ENCODE peak calls at places on chromosomes 5 and 9, in five cellular contexts. O is RWPE1, W is H1, G is cardiac fibroblast, S is neural progenitor cell. T is an unnamed sample.

GRCh38 chr9:114503009-114503408 is 2.3 kb downstream of the WHRN start:
- DNase-seq in O (no peak), W (no peak), G (no peak), S (no peak), T (no peak)

GRCh38 chr5:1910081-1910760 is 27.5 kb upstream of the IRX4 start:
- DNase-seq in O (no peak), W (no peak), G (no peak), S (no peak), T (no peak)

GRCh38 chr5:149005077-149005892 is 57.6 kb downstream of the SH3TC2 start:
- DNase-seq in O (no peak), W (no peak), G (peak), S (no peak), T (peak)

GRCh38 chr5:151202381-151203139 is 21.3 kb downstream of the CCDC69 start:
- DNase-seq in O (peak), W (no peak), G (peak), S (no peak), T (peak)

GRCh38 chr9:93133641-93134017 is 422 bp downstream of the NINJ1 start:
- DNase-seq in O (peak), W (no peak), G (peak), S (peak), T (peak)

GRCh38 chr9:136674786-136675349 is 12.2 kb downstream of the EGFL7 start:
- DNase-seq in O (no peak), W (no peak), G (no peak), S (no peak), T (no peak)

GRCh38 chr5:72355706-72356299 is 35.6 kb downstream of the PTCD2 start:
- DNase-seq in O (peak), W (no peak), G (peak), S (peak), T (peak)

GRCh38 chr9:69028754-69029153 is 6.8 kb upstream of the FXN start:
- DNase-seq in O (no peak), W (no peak), G (no peak), S (no peak), T (no peak)

GRCh38 chr9:109815366-109815947 is 35.5 kb downstream of the PALM2AKAP2 start:
- DNase-seq in O (no peak), W (no peak), G (peak), S (no peak), T (peak)

GRCh38 chr9:69412741-69413150 is 87.7 kb downstream of the ENTREP1 start:
- DNase-seq in O (peak), W (peak), G (peak), S (peak), T (peak)

GRCh38 chr9:72485821-72486605 is 35.4 kb upstream of the TMC1 start:
- DNase-seq in O (no peak), W (no peak), G (peak), S (peak), T (no peak)

GRCh38 chr5:42655982-42656660 is 100.5 kb upstream of the CCDC152 start:
- DNase-seq in O (peak), W (no peak), G (peak), S (no peak), T (peak)

GRCh38 chr9:92774274-92774673 is 9.6 kb upstream of the BICD2 start:
- DNase-seq in O (peak), W (no peak), G (peak), S (no peak), T (peak)

GRCh38 chr5:139966856-139967255 is 76.2 kb downstream of the NRG2 start:
- DNase-seq in O (no peak), W (no peak), G (no peak), S (no peak), T (no peak)

GRCh38 chr5:127671218-127671617 is 22.3 kb downstream of the CTXN3 start:
- DNase-seq in O (no peak), W (no peak), G (no peak), S (no peak), T (peak)

GRCh38 chr9:117779760-117780159 is 75.6 kb downstream of the TLR4 start:
- DNase-seq in O (no peak), W (no peak), G (no peak), S (peak), T (no peak)

GRCh38 chr5:145484195-145484594 is 350.9 kb downstream of the PRELID2 start:
- DNase-seq in O (peak), W (no peak), G (peak), S (no peak), T (peak)

GRCh38 chr9:124254261-124254682 is 3.5 kb upstream of the NEK6 start:
- DNase-seq in O (no peak), W (no peak), G (no peak), S (no peak), T (no peak)

GRCh38 chr9:22528485-22528884 is 81.9 kb downstream of the DMRTA1 start:
- DNase-seq in O (no peak), W (no peak), G (peak), S (peak), T (peak)

GRCh38 chr5:44935262-44935661 is 126.5 kb downstream of the MRPS30 start:
- DNase-seq in O (no peak), W (no peak), G (no peak), S (peak), T (peak)

GRCh38 chr9:976805-977360 is 428 bp downstream of the DMRT3 start:
- DNase-seq in O (no peak), W (no peak), G (no peak), S (peak), T (no peak)

GRCh38 chr5:115209279-115209678 is 39.6 kb upstream of the TRIM36 start:
- DNase-seq in O (no peak), W (no peak), G (peak), S (no peak), T (no peak)

GRCh38 chr5:71887680-71888079 is 168.6 kb downstream of the CARTPT start:
- DNase-seq in O (peak), W (no peak), G (peak), S (peak), T (peak)

GRCh38 chr5:88674262-88675158 is 208.5 kb downstream of the MEF2C start:
- DNase-seq in O (no peak), W (no peak), G (peak), S (peak), T (no peak)

GRCh38 chr9:127567119-127567897 is 44.8 kb upstream of the STXBP1 start:
- DNase-seq in O (no peak), W (no peak), G (peak), S (peak), T (peak)

GRCh38 chr9:86735772-86736458 is 211.4 kb downstream of the GAS1 start:
- DNase-seq in O (no peak), W (no peak), G (no peak), S (no peak), T (peak)

GRCh38 chr5:88269222-88269771 is 652 bp upstream of the TMEM161B start:
- DNase-seq in O (peak), W (no peak), G (peak), S (peak), T (peak)

GRCh38 chr9:126806336-126806735 is 1.5 kb downstream of the ZBTB43 start:
- DNase-seq in O (no peak), W (no peak), G (peak), S (no peak), T (peak)

GRCh38 chr5:177310757-177311173 is 933 bp downstream of the MXD3 start:
- DNase-seq in O (no peak), W (no peak), G (peak), S (peak), T (peak)

GRCh38 chr9:98256632-98257218 is 1.3 kb upstream of the TBC1D2 start:
- DNase-seq in O (peak), W (no peak), G (no peak), S (peak), T (no peak)

GRCh38 chr5:60161340-60161934 is 267.9 kb upstream of the PDE4D start:
- DNase-seq in O (peak), W (no peak), G (peak), S (peak), T (peak)

GRCh38 chr9:114737118-114737517 is 55.1 kb upstream of the TEX48 start:
- DNase-seq in O (no peak), W (no peak), G (no peak), S (no peak), T (no peak)

GRCh38 chr5:69451941-69452652 is 37.2 kb downstream of the MARVELD2 start:
- DNase-seq in O (no peak), W (no peak), G (no peak), S (no peak), T (no peak)

GRCh38 chr5:40165106-40165788 is 514.5 kb upstream of the PTGER4 start:
- DNase-seq in O (no peak), W (no peak), G (no peak), S (no peak), T (no peak)

GRCh38 chr5:158145827-158146226 is 286.9 kb upstream of the CLINT1 start:
- DNase-seq in O (no peak), W (no peak), G (no peak), S (no peak), T (no peak)

DNA sequence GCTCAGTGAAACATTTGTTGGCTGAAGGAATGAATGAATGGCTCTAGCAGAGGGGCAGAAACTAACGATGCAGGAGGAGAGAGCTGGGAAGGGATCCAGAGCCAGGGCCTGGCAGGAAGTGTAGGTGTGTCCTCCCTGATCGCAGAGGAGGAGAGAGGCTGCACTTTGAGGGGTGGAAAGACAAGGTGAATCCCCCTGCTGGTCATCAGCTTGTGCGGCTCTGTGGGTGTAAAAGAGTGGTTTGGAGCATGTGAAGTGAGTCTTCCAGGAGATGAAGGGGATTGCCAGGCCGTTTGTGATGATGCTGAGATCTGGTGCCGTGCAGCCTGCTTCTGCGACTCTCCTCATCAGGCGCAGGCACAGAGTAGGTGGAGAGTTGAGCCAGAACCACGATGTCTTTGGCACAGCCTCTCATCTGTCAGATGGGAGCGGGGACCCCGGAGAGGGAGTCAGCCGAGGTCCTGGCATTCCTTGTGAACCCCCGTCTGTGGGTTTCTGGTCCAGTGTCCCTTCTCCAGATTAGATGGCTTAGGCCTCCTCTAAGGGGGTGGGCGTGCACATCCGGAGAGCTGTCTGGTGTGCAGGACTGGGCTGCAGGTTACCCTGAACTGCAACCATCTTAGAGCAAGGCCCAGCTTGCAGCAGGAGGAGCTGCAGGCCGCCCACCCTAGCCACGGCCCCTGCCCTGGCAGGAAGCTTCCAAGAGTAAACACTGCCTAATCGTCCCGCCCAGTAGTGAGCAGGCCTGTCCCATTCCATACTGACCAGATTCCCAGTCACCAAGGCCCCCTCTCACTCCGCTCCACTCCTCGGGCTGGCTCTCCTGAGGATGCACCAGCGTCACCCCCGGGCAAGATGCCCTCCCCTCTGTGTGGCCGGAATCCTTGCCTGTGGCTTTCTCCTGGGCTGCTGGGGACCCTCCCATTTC is at the start of gene ADAMTS13:
- DNase-seq in O (no peak), W (no peak), G (no peak), S (peak), T (no peak)
- TF ChIP-seq CTCF in O (no peak), W (peak), G (no peak), S (peak), T (no peak)

DNA sequence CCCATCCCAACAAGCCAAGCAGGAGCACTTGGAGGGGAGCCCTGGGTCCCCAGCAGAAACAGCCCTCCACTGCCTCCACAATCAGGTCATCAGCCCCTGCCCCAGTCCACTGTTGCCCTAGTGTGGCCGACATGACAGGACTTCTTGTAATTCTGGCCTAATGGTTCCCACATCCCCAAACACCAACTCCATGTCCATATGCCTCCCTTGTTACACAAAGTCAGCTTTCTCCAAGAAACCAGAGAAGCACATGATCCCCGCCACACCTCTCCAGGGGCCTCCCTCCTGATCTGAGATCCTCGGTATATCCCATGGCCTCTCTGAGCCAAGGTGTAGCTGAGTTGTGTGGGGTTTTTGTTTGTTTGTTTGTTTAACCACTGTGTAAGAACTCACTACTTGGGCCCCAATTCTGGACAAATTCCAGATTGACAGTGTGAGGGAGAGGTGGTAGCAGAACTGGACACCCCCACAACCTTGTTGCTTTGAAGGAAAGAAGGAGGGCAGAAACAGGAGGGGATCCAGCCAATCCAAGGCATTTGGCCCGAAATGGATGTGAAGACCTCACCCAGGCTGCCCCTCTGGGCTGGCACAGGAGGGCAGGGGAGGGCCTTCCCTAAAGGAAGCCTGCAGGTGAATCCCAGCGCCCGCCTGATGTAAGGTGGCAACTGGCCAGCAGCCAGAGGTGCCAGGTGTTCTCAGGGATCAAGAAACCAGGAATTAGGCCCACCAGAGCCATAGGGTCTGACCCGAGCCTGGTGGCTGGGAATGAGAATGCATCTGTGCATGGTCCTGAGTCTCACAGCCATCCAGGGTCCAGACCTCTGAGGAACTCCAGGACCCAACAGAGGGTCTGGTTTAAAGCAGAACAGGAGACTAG is 13.5 kb downstream of the IRF1 start:
- DNase-seq in O (no peak), W (no peak), G (no peak), S (no peak), T (no peak)
- TF ChIP-seq CTCF in O (no peak), W (peak), G (peak), S (no peak), T (no peak)

GRCh38 chr9:132651259-132651658 is 18.5 kb downstream of the DDX31 start:
- DNase-seq in O (peak), W (no peak), G (peak), S (no peak), T (peak)
- TF ChIP-seq CTCF in O (peak), W (no peak), G (peak), S (peak), T (peak)

DNA sequence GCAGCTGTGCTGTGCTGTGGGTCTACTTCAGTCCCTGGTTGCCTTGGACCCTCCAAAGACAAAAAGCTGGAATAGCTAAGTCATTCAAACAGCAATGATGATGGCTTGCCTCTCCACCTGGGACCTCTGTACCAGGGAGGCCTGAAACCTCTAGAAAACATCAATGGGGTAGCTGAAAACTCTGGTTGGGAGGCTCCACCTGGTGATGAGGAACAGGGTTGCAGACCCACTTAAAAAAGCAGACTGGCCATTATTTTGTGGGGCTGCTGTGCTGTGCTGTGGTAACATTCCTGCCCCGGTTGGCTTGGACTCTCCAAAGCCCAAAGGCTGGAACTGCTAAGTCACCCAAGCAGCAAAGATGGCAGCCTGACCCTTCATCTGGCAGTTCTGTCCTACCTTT is 839.3 kb upstream of the ARRDC3 start:
- DNase-seq in O (no peak), W (no peak), G (no peak), S (peak), T (no peak)
- TF ChIP-seq CTCF in O (no peak), W (peak), G (no peak), S (peak), T (no peak)

GRCh38 chr9:94918038-94918753 is 191.7 kb downstream of the AOPEP start:
- DNase-seq in O (no peak), W (no peak), G (no peak), S (no peak), T (no peak)
- TF ChIP-seq CTCF in O (no peak), W (no peak), G (no peak), S (no peak), T (no peak)

GRCh38 chr5:23823521-23823920 is 316.1 kb downstream of the PRDM9 start:
- DNase-seq in O (no peak), W (no peak), G (no peak), S (no peak), T (no peak)

GRCh38 chr5:23825196-23825595 is 317.8 kb downstream of the PRDM9 start:
- DNase-seq in O (no peak), W (no peak), G (no peak), S (no peak), T (no peak)

DNA sequence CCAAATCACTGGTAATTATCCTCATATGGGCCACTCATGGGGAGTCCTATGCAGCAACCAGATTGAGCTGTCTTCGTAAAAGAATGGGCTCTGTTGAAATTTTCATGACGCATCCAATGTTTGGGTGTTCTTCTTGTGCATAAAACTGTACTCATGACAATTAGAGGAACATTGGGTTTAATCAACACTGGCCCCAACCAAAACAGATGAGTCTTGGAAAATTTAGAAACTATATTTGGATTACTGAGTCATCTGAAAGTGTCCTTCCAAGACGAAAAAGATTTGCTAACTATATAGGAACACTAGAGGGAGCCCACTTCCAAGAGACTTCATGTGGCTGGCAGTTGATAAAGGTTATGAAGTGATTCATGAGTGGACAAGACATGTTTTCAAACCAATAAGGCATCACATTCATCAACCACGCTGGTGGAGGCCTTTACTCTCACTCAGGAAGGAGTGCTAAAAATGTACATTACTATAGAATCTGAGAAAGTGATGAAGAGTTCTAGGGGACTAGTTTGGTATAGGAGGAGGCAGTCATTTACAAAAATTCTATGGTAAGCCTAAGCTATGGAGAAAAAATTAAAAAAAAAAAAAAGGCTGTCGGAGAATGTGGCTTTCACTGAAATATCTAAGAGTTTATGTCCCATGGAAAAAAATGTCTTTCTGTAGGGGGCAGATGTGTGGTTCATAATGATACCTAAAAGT is 313.5 kb downstream of the PRDM9 start:
- DNase-seq in O (peak), W (no peak), G (peak), S (peak), T (peak)
- TF ChIP-seq CTCF in O (peak), W (peak), G (peak), S (peak), T (peak)

DNA sequence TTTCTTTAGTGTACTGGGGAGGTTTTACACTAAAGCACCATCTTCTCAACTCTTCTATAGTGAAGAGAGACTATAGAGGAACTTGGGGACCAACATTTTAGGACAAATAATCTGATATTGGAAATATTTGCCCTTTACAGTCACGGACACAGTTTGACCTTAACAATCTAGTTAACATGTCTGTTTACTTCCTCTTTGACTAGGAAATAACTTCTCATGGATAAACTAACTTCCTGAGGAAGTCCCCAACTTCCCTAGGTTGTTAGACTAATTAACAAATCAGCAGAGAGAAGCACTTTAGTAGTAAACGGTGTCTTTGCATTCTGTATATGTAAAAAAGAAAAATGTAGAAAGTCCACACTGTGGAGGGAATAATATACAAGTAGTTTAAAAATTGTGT is 127.7 kb downstream of the FBXL7 start:
- DNase-seq in O (no peak), W (no peak), G (no peak), S (no peak), T (no peak)
- TF ChIP-seq CTCF in O (no peak), W (no peak), G (no peak), S (no peak), T (no peak)

GRCh38 chr5:58477760-58478159 is 13.5 kb upstream of the GAPT start:
- DNase-seq in O (no peak), W (no peak), G (no peak), S (peak), T (no peak)
- TF ChIP-seq CTCF in O (no peak), W (peak), G (no peak), S (peak), T (peak)

GRCh38 chr5:162603399-162603798 is 535.8 kb downstream of the GABRG2 start:
- DNase-seq in O (no peak), W (no peak), G (no peak), S (peak), T (no peak)

GRCh38 chr5:162607879-162608278 is 540.3 kb downstream of the GABRG2 start:
- DNase-seq in O (no peak), W (no peak), G (peak), S (no peak), T (no peak)
- TF ChIP-seq CTCF in O (peak), W (peak), G (no peak), S (peak), T (no peak)

GRCh38 chr5:79514391-79515105 is 614 bp upstream of the HOMER1 start:
- DNase-seq in O (peak), W (peak), G (peak), S (peak), T (peak)

GRCh38 chr5:79512692-79513518 is 1.0 kb downstream of the HOMER1 start:
- DNase-seq in O (peak), W (no peak), G (peak), S (peak), T (peak)

GRCh38 chr5:79511945-79512493 is 1.9 kb downstream of the HOMER1 start:
- DNase-seq in O (no peak), W (no peak), G (peak), S (peak), T (no peak)

GRCh38 chr5:79510638-79511037 is 3.3 kb downstream of the HOMER1 start:
- DNase-seq in O (no peak), W (no peak), G (no peak), S (no peak), T (no peak)

GRCh38 chr5:79513519-79514390 is at the start of gene HOMER1:
- DNase-seq in O (peak), W (no peak), G (peak), S (peak), T (peak)
- TF ChIP-seq CTCF in O (no peak), W (no peak), G (no peak), S (no peak), T (no peak)